ENCODE peak calls at places on chromosomes 7 and 10, in five cellular contexts. A, B, I, K and L are unnamed samples.

GRCh38 chr7:146656988-146657387 is 540.4 kb downstream of the CNTNAP2 start:
- DNase-seq in A (no peak), B (no peak), I (no peak), K (no peak), L (no peak)

GRCh38 chr7:91083855-91084644 is 180.2 kb upstream of the FZD1 start:
- DNase-seq in A (no peak), B (no peak), I (no peak), K (no peak), L (no peak)

GRCh38 chr7:155975490-155975889 is 163.2 kb upstream of the SHH start:
- DNase-seq in A (no peak), B (peak), I (no peak), K (no peak), L (no peak)

GRCh38 chr10:68800196-68800595 is 27.1 kb upstream of the STOX1 start:
- DNase-seq in A (no peak), B (no peak), I (no peak), K (no peak), L (no peak)

GRCh38 chr10:10865303-10865702 is 152.4 kb upstream of the CELF2 start:
- DNase-seq in A (no peak), B (no peak), I (no peak), K (no peak), L (no peak)

GRCh38 chr7:42035205-42035604 is 201.8 kb downstream of the GLI3 start:
- DNase-seq in A (no peak), B (no peak), I (no peak), K (no peak), L (no peak)

GRCh38 chr7:113521468-113521867 is 397.3 kb downstream of the PPP1R3A start:
- DNase-seq in A (no peak), B (no peak), I (no peak), K (no peak), L (no peak)

GRCh38 chr7:117731455-117731854 is 141.8 kb downstream of the CTTNBP2 start:
- DNase-seq in A (no peak), B (no peak), I (no peak), K (peak), L (no peak)

GRCh38 chr10:133422223-133422820 is 2.1 kb downstream of the SPRN start:
- DNase-seq in A (no peak), B (no peak), I (no peak), K (no peak), L (no peak)

GRCh38 chr7:14639329-14639728 is 263.2 kb downstream of the DGKB start:
- DNase-seq in A (no peak), B (no peak), I (no peak), K (no peak), L (no peak)

GRCh38 chr7:91527460-91527859 is 263.2 kb downstream of the FZD1 start:
- DNase-seq in A (no peak), B (no peak), I (no peak), K (no peak), L (no peak)

GRCh38 chr10:2714597-2714996 is 352.8 kb upstream of the PFKP start:
- DNase-seq in A (no peak), B (no peak), I (no peak), K (no peak), L (no peak)

GRCh38 chr7:5177060-5177459 is 13.0 kb upstream of the WIPI2 start:
- DNase-seq in A (no peak), B (peak), I (peak), K (no peak), L (no peak)

GRCh38 chr10:70330671-70331070 is 46.9 kb upstream of the NPFFR1 start:
- DNase-seq in A (no peak), B (no peak), I (no peak), K (no peak), L (no peak)

GRCh38 chr10:70331160-70331485 is 47.3 kb upstream of the NPFFR1 start:
- DNase-seq in A (no peak), B (no peak), I (no peak), K (no peak), L (no peak)

GRCh38 chr10:70333268-70333667 is 49.2 kb downstream of the LRRC20 start:
- DNase-seq in A (no peak), B (no peak), I (no peak), K (no peak), L (no peak)

GRCh38 chr10:70328987-70329386 is 45.2 kb upstream of the NPFFR1 start:
- DNase-seq in A (no peak), B (no peak), I (no peak), K (no peak), L (no peak)

GRCh38 chr10:70331486-70332268 is 47.9 kb upstream of the NPFFR1 start:
- DNase-seq in A (no peak), B (peak), I (peak), K (peak), L (peak)
- TF ChIP-seq CTCF in A (no peak), B (no peak), I (no peak), K (peak), L (peak)

GRCh38 chr7:106462365-106462859 is 177.6 kb upstream of the NAMPT start:
- DNase-seq in A (no peak), B (no peak), I (no peak), K (peak), L (no peak)
- TF ChIP-seq CTCF in A (peak), B (peak), I (peak), K (peak), L (peak)

GRCh38 chr7:85019778-85020177 is 167.1 kb downstream of the SEMA3D start:
- DNase-seq in A (no peak), B (no peak), I (no peak), K (no peak), L (no peak)

GRCh38 chr7:85022064-85022697 is 164.7 kb downstream of the SEMA3D start:
- DNase-seq in A (no peak), B (no peak), I (no peak), K (no peak), L (no peak)

GRCh38 chr7:85023066-85023687 is 163.7 kb downstream of the SEMA3D start:
- DNase-seq in A (peak), B (no peak), I (no peak), K (no peak), L (no peak)

GRCh38 chr7:85019176-85019575 is 167.7 kb downstream of the SEMA3D start:
- DNase-seq in A (no peak), B (no peak), I (no peak), K (no peak), L (no peak)

DNA sequence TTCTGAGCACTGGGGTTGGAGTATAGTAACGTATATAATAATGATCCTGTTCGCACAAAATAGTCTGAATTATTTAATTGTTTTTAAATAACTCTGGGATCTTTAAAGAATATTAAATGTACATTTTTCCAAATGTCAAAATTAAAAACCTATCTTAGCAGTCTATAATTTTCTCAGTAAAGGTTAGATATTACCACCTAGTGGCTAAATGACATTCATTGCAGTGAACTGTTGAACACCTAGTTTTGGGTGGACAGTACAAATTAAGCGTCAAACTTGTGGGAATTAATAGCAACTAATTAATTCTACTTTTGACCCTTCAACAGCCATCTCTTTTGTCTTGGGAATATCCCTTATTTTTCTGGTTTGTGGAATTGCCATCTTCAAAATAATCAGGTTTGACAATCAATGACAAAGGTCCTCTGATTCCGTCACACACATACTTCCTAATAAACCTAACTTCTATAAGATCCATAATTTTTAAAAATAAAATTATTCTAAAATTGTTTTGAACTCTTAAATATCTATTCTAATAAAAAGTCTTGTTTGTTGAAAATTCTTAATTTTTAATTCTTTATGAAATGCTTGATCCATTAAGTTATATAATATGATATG is 165.7 kb downstream of the SEMA3D start:
- DNase-seq in A (no peak), B (no peak), I (no peak), K (no peak), L (no peak)
- TF ChIP-seq CTCF in A (peak), B (no peak), I (peak), K (no peak), L (peak)

GRCh38 chr7:66142334-66142733 is 27.7 kb downstream of the CRCP start:
- DNase-seq in A (no peak), B (no peak), I (no peak), K (no peak), L (no peak)

GRCh38 chr7:66140924-66141323 is 26.3 kb downstream of the CRCP start:
- DNase-seq in A (peak), B (peak), I (peak), K (no peak), L (peak)

GRCh38 chr7:66143876-66144332 is 29.3 kb downstream of the CRCP start:
- DNase-seq in A (no peak), B (no peak), I (no peak), K (no peak), L (no peak)

GRCh38 chr7:66145404-66145843 is 30.8 kb downstream of the CRCP start:
- DNase-seq in A (no peak), B (peak), I (no peak), K (no peak), L (no peak)

GRCh38 chr7:66142996-66143395 is 28.3 kb downstream of the CRCP start:
- DNase-seq in A (no peak), B (no peak), I (no peak), K (no peak), L (no peak)
- TF ChIP-seq CTCF in A (no peak), B (no peak), I (no peak), K (no peak), L (no peak)